ENCODE peak calls at places on chromosomes 1 and 21, in four cellular contexts. Z is HT1080; H is activated CD8-positive, alpha-beta memory T cell treated with anti-CD3 and anti-CD28 coated beads, Interleukin-2, amount 10 ng/mL, durations not matched to agents 7 days and 5 days; C is mucosa of gallbladder. K is an unnamed sample.

GRCh38 chr21:46559291-46559983 is 45.4 kb downstream of the S100B start:
- DNase-seq in C (no peak), Z (no peak), H (peak), K (no peak)

GRCh38 chr1:234763910-234764309 is 153.9 kb upstream of the IRF2BP2 start:
- DNase-seq in C (no peak), H (no peak), Z (no peak), K (no peak)

GRCh38 chr1:209900734-209901133 is 37.3 kb upstream of the SYT14 start:
- DNase-seq in Z (peak), H (no peak), C (no peak), K (no peak)

GRCh38 chr1:90122679-90123340 is 127.9 kb downstream of the ZNF326 start:
- DNase-seq in C (no peak), Z (no peak), H (no peak), K (no peak)

GRCh38 chr1:184986250-184986649 is 11.9 kb upstream of the NIBAN1 start:
- DNase-seq in C (no peak), Z (peak), H (no peak), K (peak)

GRCh38 chr1:176801553-176802020 is 338.6 kb downstream of the PAPPA2 start:
- DNase-seq in C (no peak), Z (peak), H (no peak), K (peak)

GRCh38 chr1:2311184-2312032 is 79.9 kb downstream of the MORN1 start:
- DNase-seq in C (peak), Z (peak), H (peak), K (peak)

GRCh38 chr1:51937112-51937511 is 53.4 kb downstream of the RAB3B start:
- DNase-seq in H (no peak), Z (no peak), C (no peak), K (no peak)

GRCh38 chr1:46218443-46218842 is 15.3 kb downstream of the LURAP1 start:
- DNase-seq in Z (no peak), C (no peak), H (no peak), K (no peak)

GRCh38 chr1:207754942-207755689 is 3.3 kb downstream of the CD46 start:
- DNase-seq in C (no peak), Z (no peak), H (no peak), K (no peak)

GRCh38 chr1:115091582-115091981 is 2.3 kb upstream of the TSPAN2 start:
- DNase-seq in H (no peak), Z (no peak), C (no peak), K (peak)

GRCh38 chr1:156661932-156662587 is 15.1 kb downstream of the NES start:
- DNase-seq in H (no peak), Z (peak), C (no peak), K (peak)

GRCh38 chr1:24091971-24092482 is 19.9 kb downstream of the MYOM3 start:
- DNase-seq in H (no peak), C (no peak), Z (no peak), K (no peak)

GRCh38 chr1:114540202-114540601 is 29.2 kb upstream of the TRIM33 start:
- DNase-seq in C (no peak), Z (no peak), H (no peak), K (no peak)

GRCh38 chr1:115069186-115069585 is 20.1 kb downstream of the TSPAN2 start:
- DNase-seq in C (no peak), H (no peak), Z (peak), K (no peak)

GRCh38 chr1:22750671-22751016 is 40.0 kb downstream of the EPHB2 start:
- DNase-seq in C (no peak), Z (no peak), H (no peak), K (no peak)

GRCh38 chr1:21206117-21206516 is 29.4 kb upstream of the EIF4G3 start:
- DNase-seq in H (no peak), Z (peak), C (no peak), K (no peak)

GRCh38 chr1:84525738-84526137 is 19.4 kb upstream of the GNG5 start:
- DNase-seq in Z (no peak), H (no peak), C (no peak), K (peak)

GRCh38 chr1:154736840-154737239 is 128.9 kb upstream of the ADAR start:
- DNase-seq in H (no peak), Z (peak), C (peak), K (no peak)

GRCh38 chr1:1398677-1399186 is 403 bp downstream of the CCNL2 start:
- DNase-seq in Z (no peak), H (no peak), C (no peak), K (no peak)

GRCh38 chr1:201944639-201945038 is 1.7 kb downstream of the LMOD1 start:
- DNase-seq in C (no peak), H (no peak), Z (no peak), K (no peak)

GRCh38 chr1:21292991-21293536 is 2.8 kb upstream of the ECE1 start:
- DNase-seq in H (peak), Z (no peak), C (no peak), K (no peak)

GRCh38 chr1:231937013-231937754 is 310.6 kb downstream of the DISC1 start:
- DNase-seq in Z (no peak), H (no peak), C (no peak), K (peak)

GRCh38 chr1:39689635-39690034 is 1.6 kb downstream of the HPCAL4 start:
- DNase-seq in Z (no peak), H (no peak), C (no peak), K (peak)

GRCh38 chr1:56160916-56161315 is 418.4 kb downstream of the PLPP3 start:
- DNase-seq in C (no peak), Z (no peak), H (no peak), K (no peak)

GRCh38 chr1:9859252-9860014 is 35.7 kb upstream of the CLSTN1 start:
- DNase-seq in C (no peak), Z (no peak), H (no peak), K (peak)

GRCh38 chr1:213067366-213067765 is 16.3 kb downstream of the RPS6KC1 start:
- DNase-seq in Z (no peak), C (no peak), H (no peak), K (no peak)

GRCh38 chr1:67390041-67390887 is 39.9 kb downstream of the SERBP1 start:
- DNase-seq in Z (peak), H (no peak), C (no peak), K (peak)

GRCh38 chr1:223717695-223718363 is 5.5 kb downstream of the CAPN2 start:
- DNase-seq in H (no peak), C (no peak), Z (peak), K (no peak)

GRCh38 chr1:232283864-232284263 is 346.1 kb downstream of the SIPA1L2 start:
- DNase-seq in C (no peak), Z (no peak), H (no peak), K (peak)

GRCh38 chr1:228367798-228368791 is 38.5 kb downstream of the TRIM11 start:
- DNase-seq in C (no peak), H (no peak), Z (no peak), K (no peak)

GRCh38 chr1:220189750-220190347 is 82.4 kb downstream of the RAB3GAP2 start:
- DNase-seq in Z (peak), H (no peak), C (no peak), K (peak)

GRCh38 chr1:67169496-67169895 is 3.2 kb downstream of the IL23R start:
- DNase-seq in Z (no peak), C (no peak), H (no peak), K (no peak)